ENCODE peak calls at places on chromosomes 5 and 9, in five cellular contexts. G is body of pancreas, J is upper lobe of left lung, R is sigmoid colon, H is breast epithelium. M is an unnamed sample. For H3K27me3, the result is how much of the 10 kb centered on the place peaks cover.

GRCh38 chr5:32217886-32218396 is 43.8 kb upstream of the GOLPH3 start:
- DNase-seq in G (peak), J (no peak), R (peak), H (peak), M (no peak)

GRCh38 chr5:15646351-15646750 is 146.4 kb downstream of the FBXL7 start:
- DNase-seq in G (no peak), J (no peak), R (no peak), H (no peak), M (no peak)

GRCh38 chr5:157312492-157312891 is 46.6 kb downstream of the CYFIP2 start:
- DNase-seq in G (peak), J (peak), R (no peak), H (no peak), M (no peak)

GRCh38 chr9:106287108-106287631 is 575.8 kb upstream of the ZNF462 start:
- DNase-seq in G (no peak), J (peak), R (no peak), H (no peak), M (no peak)

GRCh38 chr9:116361558-116361957 is 208.0 kb downstream of the PAPPA start:
- DNase-seq in G (no peak), J (no peak), R (no peak), H (no peak), M (no peak)

GRCh38 chr5:139451878-139452660 is 10.5 kb downstream of the ECSCR start:
- DNase-seq in G (no peak), J (no peak), R (no peak), H (no peak), M (no peak)

GRCh38 chr5:169584998-169585451 is 1.5 kb downstream of the SPDL1 start:
- DNase-seq in G (no peak), J (no peak), R (no peak), H (no peak), M (no peak)

GRCh38 chr9:36450110-36450732 is 50.2 kb upstream of the RNF38 start:
- DNase-seq in G (peak), J (no peak), R (no peak), H (no peak), M (no peak)

GRCh38 chr5:14668247-14668646 is 3.7 kb downstream of the OTULIN start:
- DNase-seq in G (no peak), J (peak), R (no peak), H (no peak), M (no peak)

GRCh38 chr9:116404228-116404627 is 250.6 kb downstream of the PAPPA start:
- DNase-seq in G (no peak), J (no peak), R (no peak), H (no peak), M (no peak)

GRCh38 chr5:36744678-36745659 is 131.6 kb upstream of the NIPBL start:
- DNase-seq in G (peak), J (peak), R (peak), H (peak), M (peak)

GRCh38 chr9:100216178-100216787 is 117.2 kb downstream of the INVS start:
- DNase-seq in G (peak), J (peak), R (no peak), H (no peak), M (peak)

GRCh38 chr5:109196486-109196885 is 213.3 kb downstream of the PJA2 start:
- DNase-seq in G (no peak), J (no peak), R (no peak), H (no peak), M (no peak)

GRCh38 chr5:76791461-76791860 is 27.4 kb upstream of the F2RL1 start:
- DNase-seq in G (no peak), J (no peak), R (no peak), H (no peak), M (no peak)

GRCh38 chr9:104682642-104683041 is 11.7 kb upstream of the OR13D1 start:
- DNase-seq in G (no peak), J (no peak), R (no peak), H (no peak), M (no peak)

GRCh38 chr9:96720435-96720834 is 57.5 kb downstream of the ZNF510 start:
- DNase-seq in G (no peak), J (no peak), R (no peak), H (no peak), M (no peak)

GRCh38 chr9:91902465-91903125 is 47.4 kb downstream of the ROR2 start:
- DNase-seq in G (no peak), J (no peak), R (no peak), H (no peak), M (no peak)
- H3K27me3 ChIP-seq in G (under half), J (under half), R (under half), H (under half), M (under half)

GRCh38 chr9:90044710-90045151 is 439.9 kb downstream of the GADD45G start:
- DNase-seq in G (no peak), J (peak), R (no peak), H (no peak), M (peak)

GRCh38 chr9:90047828-90048227 is 443.0 kb downstream of the GADD45G start:
- DNase-seq in G (no peak), J (no peak), R (no peak), H (no peak), M (no peak)

GRCh38 chr9:90044263-90044662 is 439.5 kb downstream of the GADD45G start:
- DNase-seq in G (no peak), J (no peak), R (no peak), H (no peak), M (no peak)

DNA sequence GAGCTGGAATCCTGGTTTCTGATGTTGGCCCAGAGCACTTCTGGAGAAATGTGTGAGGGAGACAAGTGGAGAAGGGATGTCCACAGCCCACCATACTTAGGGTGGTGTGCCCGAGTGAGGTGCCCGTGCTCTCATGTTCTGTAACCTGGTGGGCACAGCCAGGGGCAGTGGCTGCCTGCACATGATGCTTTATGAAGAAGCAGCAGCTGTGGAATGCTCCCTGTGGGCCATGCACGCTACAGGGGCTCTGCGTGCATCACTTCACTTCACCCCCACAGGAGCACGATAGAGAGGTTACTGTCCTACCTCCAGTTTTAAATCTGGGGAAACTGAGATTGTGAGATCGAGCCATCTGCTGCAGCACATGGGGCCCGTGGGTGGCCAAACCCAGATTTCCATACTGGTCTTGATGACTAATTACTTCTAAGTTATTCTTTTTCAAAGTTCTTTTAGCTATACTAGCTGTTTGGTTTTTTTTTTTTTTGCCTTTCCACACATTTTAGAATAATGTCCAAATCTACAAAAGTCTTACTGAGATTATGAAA is 441.6 kb downstream of the GADD45G start:
- DNase-seq in G (no peak), J (no peak), R (no peak), H (no peak), M (peak)
- TF ChIP-seq POLR2A in G (no peak), J (no peak), R (no peak), H (no peak), M (no peak)

GRCh38 chr5:43027054-43027785 is 12.9 kb downstream of the ANXA2R start:
- DNase-seq in G (no peak), J (no peak), R (no peak), H (no peak), M (no peak)
- H3K27me3 ChIP-seq in G (under half), J (under half), R (under half), H (under half), M (under half)

GRCh38 chr5:134648425-134649162 is at the start of gene SEC24A:
- DNase-seq in G (peak), J (peak), R (peak), H (peak), M (peak)
- TF ChIP-seq POLR2A in G (peak), J (no peak), R (peak), H (no peak), M (peak)

DNA sequence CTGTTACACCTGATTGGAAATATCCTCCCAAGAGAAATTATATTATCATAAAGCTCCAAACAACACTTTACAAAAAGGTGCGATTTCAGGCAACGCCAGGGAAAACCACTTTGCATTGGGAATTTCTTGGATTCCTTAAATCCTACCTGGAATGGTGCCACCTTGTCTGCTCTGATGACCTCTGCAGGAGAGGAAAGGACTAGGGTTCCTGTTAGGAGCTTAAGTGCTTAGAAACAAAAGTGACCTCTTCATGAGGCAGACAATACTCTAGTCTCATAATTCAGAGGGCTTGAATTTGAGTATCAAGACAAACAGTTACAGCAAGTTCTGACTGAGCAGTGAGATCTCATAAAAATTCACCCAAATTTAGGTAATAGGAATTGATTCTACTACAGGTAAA is 33.9 kb upstream of the GLIS3 start:
- DNase-seq in G (no peak), J (no peak), R (no peak), H (no peak), M (no peak)
- H3K27me3 ChIP-seq in G (under half), J (under half), R (under half), H (under half), M (under half)

GRCh38 chr5:160419458-160420330 is 813 bp upstream of the SLU7 start:
- DNase-seq in G (no peak), J (no peak), R (no peak), H (no peak), M (no peak)
- TF ChIP-seq POLR2A in G (no peak), J (no peak), R (no peak), H (no peak), M (no peak)

DNA sequence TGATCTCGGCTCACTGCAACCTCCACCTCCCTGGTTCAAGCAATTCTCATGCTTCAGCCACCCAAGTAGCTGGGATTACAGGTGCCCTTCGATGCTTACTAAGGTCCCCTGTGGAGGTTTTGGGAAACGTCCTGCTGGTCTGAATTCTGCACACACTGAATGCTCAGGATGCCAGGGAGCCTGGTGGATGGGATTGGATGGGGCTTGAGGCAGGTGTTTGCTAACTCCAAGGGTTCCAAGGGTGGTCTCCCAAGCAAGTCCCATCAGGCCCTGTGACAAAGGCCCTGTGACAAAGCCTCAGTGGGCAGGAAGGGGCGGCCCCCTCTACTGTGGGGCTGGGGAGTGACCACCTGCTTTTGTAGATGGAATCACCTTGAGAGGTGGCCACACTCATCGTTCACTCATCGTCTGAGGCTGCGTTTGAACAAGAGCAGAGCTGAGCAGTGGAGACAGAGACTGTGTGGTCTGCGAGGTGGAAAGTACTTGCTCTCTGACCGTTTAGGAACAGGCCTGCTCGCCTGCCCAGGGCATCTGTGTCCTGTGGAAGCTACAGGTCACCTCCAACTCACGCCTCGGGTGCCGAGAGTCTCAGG is 40.2 kb downstream of the MRPL36 start:
- DNase-seq in G (no peak), J (peak), R (peak), H (no peak), M (peak)
- H3K27me3 ChIP-seq in G (under half), J (under half), R (under half), H (under half), M (under half)

DNA sequence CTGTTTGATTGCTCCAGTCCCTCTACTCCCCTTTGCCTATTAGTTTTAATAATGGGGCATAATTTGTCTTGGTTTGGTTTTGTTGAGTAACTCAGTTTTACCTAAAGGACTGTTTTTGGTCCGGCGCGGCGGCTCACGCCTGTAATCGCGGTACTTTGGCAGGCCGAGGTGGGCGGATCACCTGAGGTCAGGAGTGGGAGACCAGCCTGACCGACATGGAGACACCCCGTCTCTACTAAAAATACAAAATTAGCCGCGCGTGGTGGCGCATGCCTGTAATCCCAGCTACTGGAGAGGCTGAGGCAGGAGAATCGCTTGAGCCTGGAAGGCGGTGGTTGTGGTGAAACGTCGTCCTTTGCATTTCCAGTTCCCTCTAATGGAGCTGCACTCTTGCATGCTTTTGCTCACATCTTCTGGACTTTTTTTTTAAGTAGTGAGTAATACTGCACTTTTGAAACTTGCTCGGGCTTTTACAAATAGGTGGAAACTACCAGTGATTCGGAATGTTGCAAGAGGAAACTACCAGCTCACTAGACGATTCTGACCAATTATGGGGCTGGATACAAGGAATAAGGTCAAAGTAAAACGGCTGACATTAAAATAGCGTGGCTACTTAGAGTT is 721 bp upstream of the MAML1 start:
- DNase-seq in G (no peak), J (peak), R (peak), H (peak), M (no peak)
- TF ChIP-seq POLR2A in G (no peak), J (no peak), R (no peak), H (no peak), M (no peak)

DNA sequence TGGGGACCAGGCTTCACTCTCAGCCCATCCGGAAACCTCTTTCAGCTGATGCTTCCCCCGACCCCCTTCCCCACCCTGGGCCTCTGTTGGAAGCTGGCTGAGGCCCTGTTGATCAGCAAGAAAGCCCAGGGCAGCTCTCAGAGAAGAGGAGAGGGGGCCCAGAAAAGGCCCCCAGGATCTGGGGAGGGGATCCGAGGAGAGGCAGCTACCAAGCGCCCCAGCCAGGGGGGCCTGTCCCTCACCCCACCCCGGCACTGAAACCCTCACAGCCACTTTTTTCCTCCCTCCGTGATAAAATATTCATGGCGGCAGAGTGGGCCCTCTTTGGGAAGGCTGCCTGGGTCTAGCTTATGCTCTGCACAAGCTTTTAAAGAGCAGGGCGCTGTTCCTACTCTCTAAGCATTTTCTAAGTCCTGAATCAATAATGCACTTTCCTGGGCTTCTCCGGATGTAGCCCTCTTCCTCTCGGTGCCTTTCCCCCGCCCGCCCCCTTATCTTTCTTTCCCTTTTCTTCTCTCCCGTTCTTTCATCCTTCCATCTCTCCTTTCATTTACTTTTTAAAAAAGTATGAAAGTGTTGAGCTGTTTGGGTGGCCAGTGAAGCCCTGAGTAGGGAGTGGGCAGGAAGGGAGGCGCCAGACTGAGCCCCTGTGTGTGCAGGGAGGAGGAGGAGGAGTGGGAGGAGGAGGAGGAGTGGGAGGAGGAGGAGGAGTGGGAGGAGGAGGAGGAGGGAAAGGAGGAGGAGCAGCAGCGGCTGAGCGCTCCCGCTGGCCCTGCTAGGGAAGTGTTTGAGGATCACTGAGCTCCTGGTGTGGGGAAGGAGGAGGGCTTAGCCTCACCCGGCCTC is 23.5 kb downstream of the NTNG2 start:
- DNase-seq in G (no peak), J (no peak), R (no peak), H (no peak), M (no peak)
- H3K27me3 ChIP-seq in G (under half), J (under half), R (half or more), H (under half), M (under half)

M was measured in H1.